ENCODE peak calls at places on chromosome 17, in four cellular contexts. X is AG10803, R is thoracic aorta, M is RKO. J is an unnamed sample.

GRCh38 chr17:19546289-19547065 is 12.8 kb downstream of the SLC47A1 start:
- DNase-seq in X (no peak), R (no peak), M (no peak), J (peak)

GRCh38 chr17:40915199-40915661 is 22.2 kb downstream of the KRT23 start:
- DNase-seq in X (peak), R (no peak), M (peak), J (no peak)

GRCh38 chr17:40343126-40344119 is 21.1 kb downstream of the GJD3 start:
- DNase-seq in X (no peak), R (no peak), M (no peak), J (no peak)

GRCh38 chr17:78174332-78174869 is 6.0 kb downstream of the SYNGR2 start:
- DNase-seq in X (no peak), R (peak), M (no peak), J (peak)

GRCh38 chr17:28843810-28844137 is 1.2 kb upstream of the FAM222B start:
- DNase-seq in X (no peak), R (no peak), M (no peak), J (no peak)

GRCh38 chr17:78804777-78805176 is 22.7 kb upstream of the CYTH1 start:
- DNase-seq in X (no peak), R (no peak), M (no peak), J (no peak)

GRCh38 chr17:35726609-35727460 is 4.6 kb upstream of the RASL10B start:
- DNase-seq in X (peak), R (no peak), M (peak), J (peak)

GRCh38 chr17:43438626-43439529 is 40.1 kb downstream of the ARL4D start:
- DNase-seq in X (no peak), R (no peak), M (no peak), J (no peak)

GRCh38 chr17:18992454-18993130 is 12.0 kb downstream of the FAM83G start:
- DNase-seq in X (no peak), R (no peak), M (no peak), J (no peak)

GRCh38 chr17:27157898-27158297 is 136.0 kb upstream of the WSB1 start:
- DNase-seq in X (no peak), R (no peak), M (no peak), J (no peak)

GRCh38 chr17:37406635-37407455 is at the start of the genes ACACA and TADA2A:
- DNase-seq in X (peak), R (peak), M (peak), J (peak)

GRCh38 chr17:58328195-58329034 is at the start of gene TSPOAP1:
- DNase-seq in X (no peak), R (no peak), M (no peak), J (no peak)

GRCh38 chr17:40301315-40301714 is 7.7 kb upstream of the RARA start:
- DNase-seq in X (no peak), R (no peak), M (no peak), J (no peak)

GRCh38 chr17:58121925-58122324 is 26.3 kb upstream of the OR4D1 start:
- DNase-seq in X (peak), R (no peak), M (peak), J (no peak)

GRCh38 chr17:21024024-21024423 is 18.8 kb downstream of the USP22 start:
- DNase-seq in X (no peak), R (no peak), M (no peak), J (no peak)

GRCh38 chr17:34365340-34365739 is 2.3 kb upstream of the CCL1 start:
- DNase-seq in X (no peak), R (no peak), M (no peak), J (no peak)

GRCh38 chr17:38528101-38528500 is 77.7 kb downstream of the SRCIN1 start:
- DNase-seq in X (no peak), R (no peak), M (no peak), J (no peak)

GRCh38 chr17:67525239-67526135 is 148.4 kb downstream of the PITPNC1 start:
- DNase-seq in X (no peak), R (no peak), M (no peak), J (no peak)

GRCh38 chr17:77186141-77186604 is 45.4 kb downstream of the SEC14L1 start:
- DNase-seq in X (no peak), R (no peak), M (no peak), J (no peak)

GRCh38 chr17:47316316-47316715 is 7.4 kb upstream of the EFCAB13 start:
- DNase-seq in X (peak), R (no peak), M (no peak), J (no peak)

GRCh38 chr17:65541453-65541852 is 20.0 kb downstream of the AXIN2 start:
- DNase-seq in X (no peak), R (no peak), M (no peak), J (no peak)

GRCh38 chr17:10718547-10718946 is 11.3 kb downstream of the TMEM220 start:
- DNase-seq in X (no peak), R (no peak), M (no peak), J (no peak)

J was measured in ureter.